ENCODE peak calls at places on chromosomes 11 and 22, in ten cellular contexts. One of them, this sample, is unnamed.

GRCh38 chr22:31635638-31636306 is 26.2 kb downstream of the PISD start:
- DNase-seq in fibroblast of lung: no peak
- DNase-seq in sigmoid colon: no peak
- DNase-seq in GM13977: no peak
- DNase-seq in astrocyte of the cerebellum: no peak
- DNase-seq in cardiac fibroblast: no peak
- DNase-seq in psoas muscle: no peak
- DNase-seq in HFF-Myc: no peak
- DNase-seq in fibroblast of pulmonary artery: no peak
- DNase-seq in coronary artery: no peak
- DNase-seq in this sample: no peak

GRCh38 chr22:25564979-25565677 is 653 bp downstream of the GRK3 start:
- DNase-seq in fibroblast of pulmonary artery: no peak
- DNase-seq in psoas muscle: peak
- DNase-seq in cardiac fibroblast: peak
- DNase-seq in GM13977: no peak
- DNase-seq in sigmoid colon: peak
- DNase-seq in HFF-Myc: no peak
- DNase-seq in astrocyte of the cerebellum: no peak
- DNase-seq in coronary artery: no peak
- DNase-seq in fibroblast of lung: no peak
- DNase-seq in this sample: no peak

GRCh38 chr11:60959445-60959844 is 7.5 kb upstream of the SLC15A3 start:
- DNase-seq in coronary artery: no peak
- DNase-seq in cardiac fibroblast: peak
- DNase-seq in fibroblast of lung: no peak
- DNase-seq in HFF-Myc: no peak
- DNase-seq in psoas muscle: no peak
- DNase-seq in GM13977: no peak
- DNase-seq in fibroblast of pulmonary artery: peak
- DNase-seq in sigmoid colon: no peak
- DNase-seq in astrocyte of the cerebellum: no peak
- DNase-seq in this sample: no peak

GRCh38 chr11:33191456-33191855 is 30.2 kb upstream of the CSTF3 start:
- DNase-seq in astrocyte of the cerebellum: no peak
- DNase-seq in fibroblast of pulmonary artery: no peak
- DNase-seq in psoas muscle: no peak
- DNase-seq in coronary artery: no peak
- DNase-seq in HFF-Myc: no peak
- DNase-seq in GM13977: no peak
- DNase-seq in cardiac fibroblast: no peak
- DNase-seq in fibroblast of lung: peak
- DNase-seq in sigmoid colon: no peak
- DNase-seq in this sample: no peak

GRCh38 chr22:50403701-50404101 is 60.6 kb downstream of the PPP6R2 start:
- DNase-seq in cardiac fibroblast: no peak
- DNase-seq in coronary artery: no peak
- DNase-seq in HFF-Myc: no peak
- DNase-seq in fibroblast of lung: peak
- DNase-seq in fibroblast of pulmonary artery: peak
- DNase-seq in astrocyte of the cerebellum: no peak
- DNase-seq in sigmoid colon: peak
- DNase-seq in GM13977: no peak
- DNase-seq in psoas muscle: peak
- DNase-seq in this sample: no peak

GRCh38 chr11:121563900-121564822 is 111.4 kb upstream of the SORL1-AS1 start:
- DNase-seq in GM13977: no peak
- DNase-seq in astrocyte of the cerebellum: no peak
- DNase-seq in HFF-Myc: no peak
- DNase-seq in coronary artery: no peak
- DNase-seq in fibroblast of pulmonary artery: no peak
- DNase-seq in sigmoid colon: no peak
- DNase-seq in psoas muscle: no peak
- DNase-seq in cardiac fibroblast: no peak
- DNase-seq in fibroblast of lung: peak
- DNase-seq in this sample: no peak

GRCh38 chr11:77299528-77299993 is 1.9 kb downstream of the GDPD4 start:
- DNase-seq in fibroblast of pulmonary artery: no peak
- DNase-seq in HFF-Myc: no peak
- DNase-seq in fibroblast of lung: no peak
- DNase-seq in astrocyte of the cerebellum: no peak
- DNase-seq in psoas muscle: no peak
- DNase-seq in cardiac fibroblast: peak
- DNase-seq in GM13977: no peak
- DNase-seq in coronary artery: no peak
- DNase-seq in sigmoid colon: no peak
- DNase-seq in this sample: no peak

GRCh38 chr11:46352063-46352841 is 5.0 kb downstream of the DGKZ start:
- DNase-seq in astrocyte of the cerebellum: no peak
- DNase-seq in sigmoid colon: no peak
- DNase-seq in psoas muscle: peak
- DNase-seq in fibroblast of pulmonary artery: peak
- DNase-seq in coronary artery: no peak
- DNase-seq in HFF-Myc: no peak
- DNase-seq in fibroblast of lung: peak
- DNase-seq in cardiac fibroblast: peak
- DNase-seq in GM13977: no peak
- DNase-seq in this sample: peak

DNA sequence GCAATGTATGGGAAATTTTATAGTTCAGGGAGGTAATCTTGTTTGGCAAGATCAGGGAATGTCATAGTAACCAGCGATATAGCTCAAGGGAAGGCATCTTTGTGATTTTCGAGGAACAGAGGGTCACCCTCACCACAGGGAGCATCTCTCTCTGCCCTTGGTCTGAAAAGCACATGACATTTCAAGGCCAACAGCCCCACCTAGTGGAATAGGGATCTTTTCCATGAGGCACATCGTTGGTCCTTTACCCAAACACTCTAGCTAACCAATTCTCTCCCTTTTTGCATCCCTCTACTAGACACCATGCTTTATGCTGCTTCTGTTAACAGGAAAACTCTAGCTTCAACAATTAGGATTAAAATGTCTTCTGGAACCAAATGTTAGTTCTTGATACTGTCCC is 179.0 kb downstream of the GRM5 start:
- DNase-seq in coronary artery: no peak
- DNase-seq in astrocyte of the cerebellum: no peak
- DNase-seq in GM13977: peak
- DNase-seq in cardiac fibroblast: peak
- DNase-seq in HFF-Myc: peak
- DNase-seq in fibroblast of lung: peak
- DNase-seq in psoas muscle: no peak
- DNase-seq in fibroblast of pulmonary artery: peak
- DNase-seq in sigmoid colon: no peak
- DNase-seq in this sample: peak
- TF ChIP-seq CTCF in coronary artery: no peak
- TF ChIP-seq CTCF in astrocyte of the cerebellum: peak
- TF ChIP-seq CTCF in GM13977: peak
- TF ChIP-seq CTCF in cardiac fibroblast: peak
- TF ChIP-seq CTCF in HFF-Myc: peak
- TF ChIP-seq CTCF in fibroblast of lung: peak
- TF ChIP-seq CTCF in psoas muscle: no peak
- TF ChIP-seq CTCF in fibroblast of pulmonary artery: peak
- TF ChIP-seq CTCF in sigmoid colon: no peak
- TF ChIP-seq CTCF in this sample: peak

GRCh38 chr11:2313051-2313951 is 11.5 kb downstream of the TSPAN32 start:
- DNase-seq in fibroblast of pulmonary artery: no peak
- DNase-seq in astrocyte of the cerebellum: no peak
- DNase-seq in coronary artery: no peak
- DNase-seq in cardiac fibroblast: no peak
- DNase-seq in GM13977: no peak
- DNase-seq in fibroblast of lung: no peak
- DNase-seq in HFF-Myc: no peak
- DNase-seq in sigmoid colon: peak
- DNase-seq in psoas muscle: peak
- DNase-seq in this sample: no peak

GRCh38 chr11:2311456-2312201 is 9.8 kb downstream of the TSPAN32 start:
- DNase-seq in GM13977: no peak
- DNase-seq in coronary artery: no peak
- DNase-seq in psoas muscle: peak
- DNase-seq in HFF-Myc: no peak
- DNase-seq in fibroblast of lung: no peak
- DNase-seq in cardiac fibroblast: no peak
- DNase-seq in fibroblast of pulmonary artery: no peak
- DNase-seq in astrocyte of the cerebellum: no peak
- DNase-seq in sigmoid colon: no peak
- DNase-seq in this sample: no peak

GRCh38 chr11:2314136-2314524 is 12.3 kb downstream of the TSPAN32 start:
- DNase-seq in HFF-Myc: no peak
- DNase-seq in sigmoid colon: no peak
- DNase-seq in fibroblast of pulmonary artery: no peak
- DNase-seq in fibroblast of lung: no peak
- DNase-seq in coronary artery: no peak
- DNase-seq in astrocyte of the cerebellum: no peak
- DNase-seq in psoas muscle: peak
- DNase-seq in GM13977: no peak
- DNase-seq in cardiac fibroblast: no peak
- DNase-seq in this sample: no peak

GRCh38 chr11:2310786-2311455 is 9.1 kb downstream of the TSPAN32 start:
- DNase-seq in HFF-Myc: no peak
- DNase-seq in fibroblast of lung: no peak
- DNase-seq in sigmoid colon: peak
- DNase-seq in psoas muscle: peak
- DNase-seq in cardiac fibroblast: no peak
- DNase-seq in GM13977: no peak
- DNase-seq in coronary artery: peak
- DNase-seq in astrocyte of the cerebellum: no peak
- DNase-seq in fibroblast of pulmonary artery: no peak
- DNase-seq in this sample: no peak

GRCh38 chr11:2312232-2313042 is 10.6 kb downstream of the TSPAN32 start:
- DNase-seq in psoas muscle: peak
- DNase-seq in fibroblast of pulmonary artery: peak
- DNase-seq in cardiac fibroblast: peak
- DNase-seq in GM13977: no peak
- DNase-seq in HFF-Myc: peak
- DNase-seq in astrocyte of the cerebellum: no peak
- DNase-seq in sigmoid colon: peak
- DNase-seq in fibroblast of lung: peak
- DNase-seq in coronary artery: peak
- DNase-seq in this sample: no peak
- TF ChIP-seq CTCF in psoas muscle: no peak
- TF ChIP-seq CTCF in fibroblast of pulmonary artery: no peak
- TF ChIP-seq CTCF in cardiac fibroblast: no peak
- TF ChIP-seq CTCF in GM13977: no peak
- TF ChIP-seq CTCF in HFF-Myc: no peak
- TF ChIP-seq CTCF in astrocyte of the cerebellum: no peak
- TF ChIP-seq CTCF in sigmoid colon: no peak
- TF ChIP-seq CTCF in fibroblast of lung: no peak
- TF ChIP-seq CTCF in coronary artery: no peak
- TF ChIP-seq CTCF in this sample: no peak

DNA sequence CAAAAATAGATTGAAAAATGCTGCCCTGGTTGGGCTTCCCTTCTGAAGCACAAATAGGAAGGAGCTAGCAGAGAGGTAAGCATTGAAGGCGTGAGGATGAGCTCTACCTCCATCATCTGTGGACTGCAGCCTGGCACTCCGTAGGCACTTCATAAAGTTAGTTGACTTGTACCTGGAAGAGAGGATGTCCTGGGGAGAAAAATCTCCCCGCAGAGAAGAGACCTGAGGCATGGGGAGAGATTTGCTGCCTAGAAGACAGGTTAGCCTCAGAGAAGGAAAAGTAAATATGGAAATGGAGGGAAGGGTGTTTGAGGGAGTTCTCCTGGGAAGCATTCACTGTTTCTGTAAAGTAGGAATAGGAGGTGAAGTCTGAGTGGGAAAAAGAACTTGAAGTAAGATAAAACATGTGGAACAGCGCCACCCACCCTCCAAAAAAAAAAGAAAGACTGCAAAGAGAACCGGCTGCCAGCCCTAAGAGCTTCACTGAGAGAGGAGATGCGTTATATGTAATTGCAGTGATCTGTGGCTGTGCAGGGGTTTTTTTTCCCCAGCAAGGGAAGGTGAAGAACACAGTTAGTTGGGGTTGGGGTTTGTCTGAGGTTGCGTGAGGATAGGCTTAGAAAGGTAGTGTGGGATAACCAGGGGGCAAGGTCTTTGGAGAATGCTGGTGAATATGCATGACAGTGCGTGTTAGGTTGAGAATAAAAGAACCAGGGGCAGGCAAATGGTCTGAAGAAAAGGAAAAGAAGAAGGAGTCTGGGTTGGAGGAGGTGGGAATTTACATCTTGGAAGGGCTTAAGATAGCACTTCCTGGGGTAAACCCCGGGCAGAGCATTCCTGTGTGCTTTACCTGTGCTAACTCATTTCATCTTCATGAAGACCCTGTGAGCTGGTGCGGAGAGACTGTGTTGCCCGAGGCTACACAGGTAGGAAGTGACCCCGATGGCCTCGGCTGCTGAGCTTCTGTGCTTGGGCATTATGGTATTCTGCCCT is 16.0 kb downstream of the TNRC6B start:
- DNase-seq in coronary artery: peak
- DNase-seq in psoas muscle: no peak
- DNase-seq in astrocyte of the cerebellum: no peak
- DNase-seq in cardiac fibroblast: peak
- DNase-seq in sigmoid colon: no peak
- DNase-seq in GM13977: no peak
- DNase-seq in fibroblast of lung: peak
- DNase-seq in fibroblast of pulmonary artery: peak
- DNase-seq in HFF-Myc: no peak
- DNase-seq in this sample: no peak
- TF ChIP-seq CTCF in coronary artery: no peak
- TF ChIP-seq CTCF in psoas muscle: peak
- TF ChIP-seq CTCF in astrocyte of the cerebellum: peak
- TF ChIP-seq CTCF in cardiac fibroblast: peak
- TF ChIP-seq CTCF in sigmoid colon: no peak
- TF ChIP-seq CTCF in GM13977: peak
- TF ChIP-seq CTCF in fibroblast of lung: peak
- TF ChIP-seq CTCF in fibroblast of pulmonary artery: peak
- TF ChIP-seq CTCF in HFF-Myc: peak
- TF ChIP-seq CTCF in this sample: no peak

DNA sequence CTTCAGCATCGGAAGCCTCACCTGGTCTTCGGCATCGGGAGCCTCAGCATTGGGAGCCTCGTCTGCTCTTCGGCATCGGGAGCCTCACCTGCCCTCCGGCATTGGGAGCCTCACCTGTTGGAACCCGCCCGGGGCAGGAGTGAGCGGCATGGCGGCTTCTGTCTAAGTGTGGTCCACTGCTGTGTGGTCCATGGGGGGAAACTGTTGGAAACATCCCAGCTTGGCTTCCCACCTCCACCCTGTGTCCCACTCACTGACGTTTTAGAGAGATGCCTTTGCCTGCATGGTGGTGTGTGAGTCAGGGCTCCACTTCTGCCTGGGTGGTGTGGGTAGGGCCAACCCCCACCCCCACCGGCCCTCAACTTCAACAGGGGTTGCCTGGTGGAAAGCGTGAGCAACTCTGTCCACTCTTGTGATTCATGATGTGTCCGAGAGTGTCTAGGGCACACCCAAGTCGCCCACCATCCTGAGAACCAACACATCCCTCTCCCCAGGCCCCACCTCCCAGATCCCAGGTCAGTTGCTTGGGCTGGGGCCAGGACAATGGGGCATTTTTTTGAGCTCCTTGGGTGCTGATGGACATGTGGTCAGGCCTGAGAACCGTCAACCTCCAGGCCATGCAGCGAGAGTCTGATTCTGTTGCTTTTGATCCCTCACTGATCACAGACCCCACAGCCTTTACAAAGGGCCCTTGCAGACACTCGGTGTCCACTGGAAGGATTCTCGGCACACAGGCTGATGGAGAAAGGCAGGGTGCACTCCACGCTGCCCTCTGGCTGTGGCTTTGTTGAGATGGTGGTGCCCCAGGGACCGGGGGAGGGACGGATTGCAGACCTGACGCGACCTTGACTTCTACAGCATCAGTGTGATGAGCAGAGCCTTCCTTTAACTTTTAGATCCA is 406.7 kb downstream of the TBC1D22A start:
- DNase-seq in fibroblast of lung: no peak
- DNase-seq in astrocyte of the cerebellum: no peak
- DNase-seq in psoas muscle: peak
- DNase-seq in HFF-Myc: no peak
- DNase-seq in coronary artery: peak
- DNase-seq in GM13977: no peak
- DNase-seq in fibroblast of pulmonary artery: peak
- DNase-seq in cardiac fibroblast: no peak
- DNase-seq in sigmoid colon: peak
- DNase-seq in this sample: no peak
- TF ChIP-seq CTCF in fibroblast of lung: peak
- TF ChIP-seq CTCF in astrocyte of the cerebellum: peak
- TF ChIP-seq CTCF in psoas muscle: peak
- TF ChIP-seq CTCF in HFF-Myc: peak
- TF ChIP-seq CTCF in coronary artery: no peak
- TF ChIP-seq CTCF in GM13977: no peak
- TF ChIP-seq CTCF in fibroblast of pulmonary artery: peak
- TF ChIP-seq CTCF in cardiac fibroblast: peak
- TF ChIP-seq CTCF in sigmoid colon: no peak
- TF ChIP-seq CTCF in this sample: no peak

This sample was measured in GM20000.